ENCODE peak calls at places on chromosomes 7 and 10, in six cellular contexts. G is prostate gland, A is GM23338, L is sigmoid colon, U is HL-60, V is breast epithelium. X is an unnamed sample.

GRCh38 chr10:96626795-96627194 is 40.0 kb upstream of the TM9SF3 start:
- DNase-seq in G (no peak), A (peak; percentile 70), L (no peak), U (no peak), V (no peak), X (no peak)

GRCh38 chr7:270351-270983 is 19.5 kb upstream of the FOXL3 start:
- DNase-seq in G (no peak), A (no peak), L (no peak), U (no peak), V (no peak), X (no peak)

GRCh38 chr7:151115121-151115835 is 29.0 kb downstream of the AGAP3 start:
- DNase-seq in G (no peak), A (peak; percentile 62), L (no peak), U (no peak), V (no peak), X (no peak)

GRCh38 chr10:47318706-47319105 is 3.5 kb upstream of the GDF2 start:
- DNase-seq in G (no peak), A (peak; percentile 44), L (no peak), U (no peak), V (no peak), X (no peak)

GRCh38 chr7:140542226-140542625 is 62.9 kb upstream of the MKRN1 start:
- DNase-seq in G (no peak), A (no peak), L (peak; percentile 89), U (no peak), V (no peak), X (no peak)

GRCh38 chr10:62306663-62307062 is 38.0 kb upstream of the RTKN2 start:
- DNase-seq in G (no peak), A (peak; percentile 16), L (no peak), U (no peak), V (no peak), X (peak; percentile 11)

GRCh38 chr10:67608001-67608400 is 88.0 kb downstream of the CTNNA3 start:
- DNase-seq in G (no peak), A (no peak), L (no peak), U (no peak), V (no peak), X (no peak)

GRCh38 chr7:26278769-26279168 is 12.9 kb upstream of the SNX10 start:
- DNase-seq in G (no peak), A (no peak), L (no peak), U (peak; percentile 26), V (no peak), X (no peak)

GRCh38 chr10:50625663-50626062 is 1.9 kb upstream of the SGMS1 start:
- DNase-seq in G (no peak), A (peak; percentile 79), L (no peak), U (no peak), V (no peak), X (no peak)

GRCh38 chr10:35294506-35294905 is 41.8 kb upstream of the CCNY start:
- DNase-seq in G (no peak), A (no peak), L (no peak), U (no peak), V (no peak), X (no peak)

GRCh38 chr10:101136708-101137121 is 5.6 kb downstream of the TLX1 start:
- DNase-seq in G (no peak), A (no peak), L (no peak), U (no peak), V (no peak), X (peak; percentile 53)

GRCh38 chr7:43756368-43757072 is 2.0 kb upstream of the BLVRA start:
- DNase-seq in G (no peak), A (no peak), L (no peak), U (no peak), V (no peak), X (no peak)

GRCh38 chr7:82521906-82522445 is 78.4 kb upstream of the CACNA2D1 start:
- DNase-seq in G (no peak), A (no peak), L (no peak), U (no peak), V (no peak), X (no peak)

GRCh38 chr10:27256299-27256698 is 15.7 kb upstream of the ACBD5 start:
- DNase-seq in G (no peak), A (no peak), L (no peak), U (no peak), V (no peak), X (no peak)

GRCh38 chr7:141011443-141011842 is 3.3 kb downstream of the MRPS33 start:
- DNase-seq in G (no peak), A (no peak), L (no peak), U (no peak), V (no peak), X (no peak)

GRCh38 chr7:123751816-123752215 is 3.0 kb upstream of the WASL start:
- DNase-seq in G (no peak), A (no peak), L (no peak), U (no peak), V (no peak), X (no peak)

GRCh38 chr7:66950311-66950710 is 29.3 kb downstream of the TMEM248 start:
- DNase-seq in G (no peak), A (no peak), L (no peak), U (no peak), V (no peak), X (no peak)

DNA sequence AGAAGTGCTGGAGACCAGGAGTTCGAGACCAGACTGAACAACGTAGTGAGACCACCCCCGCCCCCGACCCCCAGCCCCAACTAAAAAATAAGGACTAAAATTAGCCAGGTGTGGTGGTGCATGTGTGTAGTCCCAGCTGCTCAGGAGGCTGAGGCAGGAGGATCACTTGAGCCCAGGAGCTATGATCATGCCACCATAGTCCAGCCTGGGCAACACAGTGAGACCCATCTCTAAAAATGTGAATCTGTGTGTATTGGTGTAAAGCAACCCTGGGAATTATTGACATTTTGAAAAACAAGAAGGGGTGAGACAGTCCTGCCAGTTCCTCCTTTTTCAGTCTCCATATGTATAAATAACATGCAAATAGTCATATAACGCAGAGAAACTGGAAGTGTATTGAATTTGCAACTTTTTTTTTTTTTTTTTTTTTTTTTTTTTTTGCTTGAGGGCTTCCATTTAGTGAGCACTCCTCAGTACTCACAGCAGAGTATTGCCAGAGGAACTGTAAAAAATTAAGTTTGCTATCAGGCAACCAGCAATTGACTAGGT is 3.4 kb upstream of the ITGB1 start:
- DNase-seq in G (no peak), A (no peak), L (no peak), U (no peak), V (no peak), X (no peak)
- H3K27ac ChIP-seq in G (peak overlapping the region; percentile 44), A (peak overlapping the region; percentile 86), L (peak overlapping the region; percentile 99), U (no peak overlapping the region), V (peak overlapping the region; percentile 76), X (peak overlapping the region; percentile 71)

GRCh38 chr10:93775330-93775729 is 17.6 kb downstream of the LGI1 start:
- DNase-seq in G (no peak), A (no peak), L (no peak), U (no peak), V (no peak), X (no peak)

GRCh38 chr10:93771354-93771753 is 13.6 kb downstream of the LGI1 start:
- DNase-seq in G (no peak), A (no peak), L (no peak), U (no peak), V (no peak), X (no peak)

GRCh38 chr10:93773705-93774104 is 16.0 kb downstream of the LGI1 start:
- DNase-seq in G (no peak), A (no peak), L (no peak), U (no peak), V (no peak), X (no peak)

GRCh38 chr10:93773120-93773519 is 15.4 kb downstream of the LGI1 start:
- DNase-seq in G (no peak), A (no peak), L (no peak), U (no peak), V (no peak), X (no peak)

DNA sequence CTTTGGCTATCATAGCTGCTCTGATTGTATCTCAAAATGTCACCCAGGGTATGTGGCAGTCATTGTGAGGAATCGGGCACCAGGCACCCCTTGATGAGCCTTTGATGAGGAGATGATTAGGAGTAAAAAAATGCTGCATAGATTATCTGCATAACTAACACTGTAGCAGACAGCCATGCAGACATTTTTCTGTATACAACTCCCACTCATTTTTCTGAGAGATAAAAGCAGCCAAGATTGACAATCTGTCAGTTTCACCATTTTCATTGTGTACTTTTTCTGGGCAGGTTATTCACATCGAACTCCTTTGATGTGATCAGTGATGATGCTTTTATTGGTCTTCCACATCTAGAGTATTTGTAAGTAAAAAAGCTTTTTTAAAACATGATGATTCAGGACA is 19.4 kb downstream of the LGI1 start:
- DNase-seq in G (no peak), A (no peak), L (no peak), U (no peak), V (no peak), X (no peak)
- TF ChIP-seq POLR2AphosphoS5 in G (no peak), A (no peak), L (no peak), U (no peak), V (no peak), X (no peak)

GRCh38 chr7:74275401-74275881 is 13.8 kb upstream of the CLIP2 start:
- DNase-seq in G (no peak), A (peak; percentile 82), L (no peak), U (peak; percentile 30), V (no peak), X (peak; percentile 75)
- H3K27ac ChIP-seq in G (no peak overlapping the region), A (peak overlapping the region; percentile 69), L (no peak overlapping the region), U (no peak overlapping the region), V (no peak overlapping the region), X (no peak overlapping the region)

GRCh38 chr7:94396606-94397005 is 1.9 kb downstream of the COL1A2 start:
- DNase-seq in G (no peak), A (no peak), L (no peak), U (no peak), V (no peak), X (no peak)

GRCh38 chr7:94394399-94395140 is at the start of gene COL1A2:
- DNase-seq in G (no peak), A (peak; percentile 78), L (peak; percentile 92), U (no peak), V (peak; percentile 51), X (peak; percentile 32)

GRCh38 chr7:94394058-94394398 is 667 bp upstream of the COL1A2 start:
- DNase-seq in G (no peak), A (no peak), L (peak; percentile 73), U (no peak), V (no peak), X (peak; percentile 53)

GRCh38 chr7:94396044-94396443 is 1.3 kb downstream of the COL1A2 start:
- DNase-seq in G (no peak), A (no peak), L (no peak), U (no peak), V (no peak), X (no peak)

DNA sequence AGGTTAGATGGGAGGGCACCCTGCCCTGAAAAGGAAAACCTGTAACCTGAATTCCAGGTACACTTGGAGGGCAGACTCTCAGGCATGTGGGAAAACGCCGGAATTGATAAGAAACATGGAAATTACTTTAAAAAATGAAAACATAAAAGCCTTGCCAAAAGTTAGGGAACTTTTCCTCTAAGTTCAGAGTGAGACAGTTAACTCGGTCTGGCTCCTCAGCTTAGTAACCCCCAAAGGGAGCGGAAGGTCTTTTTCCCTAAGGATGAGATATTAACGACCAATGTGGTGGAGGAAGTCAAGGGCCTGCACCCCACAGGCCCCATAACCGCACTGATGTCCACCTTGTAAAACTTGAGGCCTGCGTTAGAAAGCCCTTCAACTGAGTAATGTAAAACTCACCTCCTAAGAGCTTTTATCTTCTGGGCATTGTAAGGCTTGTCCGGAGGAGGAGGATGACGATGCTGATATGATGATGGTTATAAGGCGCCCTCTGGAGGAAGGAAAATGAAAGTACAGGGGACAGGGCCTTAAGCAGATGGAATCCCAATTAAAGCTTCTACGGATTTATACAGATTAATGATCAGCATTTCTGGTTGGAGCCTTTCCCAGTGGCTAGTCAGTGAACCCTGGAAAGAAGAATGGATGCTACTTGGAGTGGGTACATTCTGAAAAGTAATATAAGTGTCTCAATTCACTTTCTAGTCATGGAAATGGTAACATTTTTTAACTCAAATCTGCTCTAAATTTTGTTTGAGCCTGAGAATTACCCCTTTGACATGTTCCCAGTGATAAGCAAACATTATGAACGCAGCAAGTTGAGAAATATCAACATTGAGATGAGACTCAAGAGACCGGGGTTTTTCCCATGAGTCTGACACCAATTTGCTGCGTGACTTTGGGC is 696 bp downstream of the COL1A2 start:
- DNase-seq in G (peak; percentile 33), A (peak; percentile 89), L (peak; percentile 88), U (peak; percentile 43), V (no peak), X (no peak)
- TF ChIP-seq POLR2AphosphoS5 in G (peak; percentile 37), A (no peak), L (peak; percentile 48), U (no peak), V (peak; percentile 76), X (no peak)